ENCODE peak calls at places on chromosomes 1 and 21, in four cellular contexts. R is NCI-H1105 treated with DMSO at 0.1 percent for 48 hours, W is left ventricle myocardium superior, O is HTR-8/SVneo. V is an unnamed sample.

GRCh38 chr1:51955797-51956527 is 34.5 kb downstream of the RAB3B start:
- DNase-seq in R (peak; percentile 99), O (no peak), W (no peak), V (no peak)

GRCh38 chr1:10232213-10232612 is 21.8 kb downstream of the KIF1B start:
- DNase-seq in R (no peak), W (no peak), O (no peak), V (peak; percentile 36)

GRCh38 chr1:227949341-227949921 is 1.7 kb upstream of the WNT9A start:
- DNase-seq in R (no peak), O (no peak), W (no peak), V (no peak)

GRCh38 chr1:32339363-32339978 is 3.4 kb upstream of the MARCKSL1 start:
- DNase-seq in W (peak; percentile 23), O (no peak), R (no peak), V (peak; percentile 59)

GRCh38 chr1:46219551-46220520 is 16.7 kb downstream of the LURAP1 start:
- DNase-seq in W (no peak), R (peak; percentile 5), O (no peak), V (peak; percentile 11)

GRCh38 chr1:119549719-119550141 is 42.7 kb downstream of the HSD3B1 start:
- DNase-seq in R (peak; percentile 60), W (peak; percentile 29), O (peak; percentile 3), V (peak; percentile 73)

GRCh38 chr1:226678701-226679100 is 60.4 kb downstream of the ITPKB start:
- DNase-seq in W (no peak), O (no peak), R (no peak), V (no peak)

GRCh38 chr1:33078030-33078591 is 2.8 kb upstream of the AZIN2 start:
- DNase-seq in O (no peak), W (no peak), R (no peak), V (no peak)

GRCh38 chr21:36916718-36917117 is 49.8 kb downstream of the HLCS start:
- DNase-seq in R (no peak), W (no peak), O (no peak), V (no peak)

GRCh38 chr1:93874025-93874651 is 4.9 kb downstream of the DNTTIP2 start:
- DNase-seq in R (no peak), O (peak; percentile 12), W (no peak), V (peak; percentile 57)

GRCh38 chr1:80217377-80217986 is 1211.0 kb upstream of the ADGRL4 start:
- DNase-seq in O (peak; percentile 11), W (no peak), R (peak; percentile 51), V (peak; percentile 74)

GRCh38 chr1:159282118-159282517 is 20.0 kb upstream of the FCER1A start:
- DNase-seq in O (peak; percentile 17), W (no peak), R (no peak), V (no peak)

GRCh38 chr1:1425753-1426495 is 4.8 kb upstream of the ANKRD65 start:
- DNase-seq in R (no peak), W (no peak), O (no peak), V (no peak)

GRCh38 chr1:108780937-108781574 is 34.6 kb downstream of the STXBP3 start:
- DNase-seq in R (no peak), W (no peak), O (no peak), V (no peak)

GRCh38 chr1:154752273-154753030 is 117.6 kb downstream of the KCNN3 start:
- DNase-seq in O (no peak), R (no peak), W (no peak), V (no peak)

GRCh38 chr1:109650609-109651008 is 5.3 kb upstream of the GSTM4 start:
- DNase-seq in R (no peak), O (peak; percentile 20), W (no peak), V (peak; percentile 51)

GRCh38 chr1:4425892-4426291 is 228.5 kb upstream of the AJAP1 start:
- DNase-seq in R (no peak), W (no peak), O (no peak), V (no peak)

GRCh38 chr21:35424122-35424521 is 375.0 kb upstream of the RUNX1 start:
- DNase-seq in O (no peak), R (no peak), W (no peak), V (no peak)

GRCh38 chr1:199508653-199509052 is 518.9 kb upstream of the NR5A2 start:
- DNase-seq in O (no peak), R (no peak), W (no peak), V (no peak)

GRCh38 chr1:21764615-21765423 is 18.1 kb downstream of the USP48 start:
- DNase-seq in O (peak; percentile 63), W (peak; percentile 56), R (peak; percentile 24), V (peak; percentile 99)

GRCh38 chr1:73673980-73674379 is 524.0 kb downstream of the LRRIQ3 start:
- DNase-seq in W (no peak), R (peak; percentile 96), O (no peak), V (no peak)

GRCh38 chr21:35697321-35697808 is 363.0 kb downstream of the SETD4 start:
- DNase-seq in R (peak; percentile 90), O (peak; percentile 19), W (peak; percentile 78), V (peak; percentile 51)

GRCh38 chr1:25743164-25744139 is 56.5 kb upstream of the SELENON start:
- DNase-seq in W (peak; percentile 96), O (no peak), R (no peak), V (peak; percentile 94)

GRCh38 chr1:178518894-178519293 is 6.0 kb downstream of the TEX35 start:
- DNase-seq in W (no peak), O (no peak), R (no peak), V (no peak)

GRCh38 chr1:22814176-22815042 is 103.8 kb downstream of the EPHB2 start:
- DNase-seq in O (no peak), W (no peak), R (peak; percentile 85), V (peak; percentile 34)

GRCh38 chr1:113223040-113223439 is 150.0 kb downstream of the LRIG2 start:
- DNase-seq in W (no peak), O (no peak), R (no peak), V (no peak)

GRCh38 chr1:230387296-230387695 is 38.8 kb downstream of the PGBD5 start:
- DNase-seq in W (no peak), R (no peak), O (no peak), V (no peak)

GRCh38 chr1:193222079-193222615 is 35.7 kb upstream of the B3GALT2 start:
- DNase-seq in O (no peak), W (no peak), R (no peak), V (no peak)

GRCh38 chr1:36387141-36387949 is 1.6 kb upstream of the STK40 start:
- DNase-seq in R (no peak), W (peak; percentile 44), O (no peak), V (peak; percentile 97)

GRCh38 chr21:41630249-41630648 is 122.3 kb upstream of the TMPRSS2 start:
- DNase-seq in O (peak; percentile 93), W (no peak), R (no peak), V (peak; percentile 100)

GRCh38 chr1:185318431-185319151 is 1.5 kb upstream of the IVNS1ABP start:
- DNase-seq in W (no peak), R (no peak), O (no peak), V (no peak)

GRCh38 chr1:7227654-7228053 is 442.4 kb downstream of the CAMTA1 start:
- DNase-seq in W (no peak), O (no peak), R (no peak), V (no peak)

GRCh38 chr1:243286409-243287127 is 30.7 kb downstream of the SDCCAG8 start:
- DNase-seq in O (no peak), R (no peak), W (no peak), V (peak; percentile 58)

GRCh38 chr21:39597595-39598185 is 15.1 kb upstream of the B3GALT5 start:
- DNase-seq in W (no peak), R (no peak), O (no peak), V (no peak)

GRCh38 chr21:33042812-33043211 is 17.1 kb downstream of the OLIG2 start:
- DNase-seq in O (peak; percentile 76), W (no peak), R (peak; percentile 35), V (peak; percentile 96)

GRCh38 chr21:24023936-24024335 is 1583.3 kb downstream of the MRPL39 start:
- DNase-seq in O (no peak), R (peak; percentile 77), W (no peak), V (no peak)

V was measured in fibroblast of the aortic adventitia.